ENCODE peak calls at places on chromosomes 1 and 21, in eight cellular contexts. S, Y, T, A, B, Q, G and Z are unnamed samples.

GRCh38 chr1:210505601-210506564 is 177.2 kb downstream of the HHAT start:
- DNase-seq in S (no peak), G (no peak), Q (no peak), A (no peak), B (no peak), Y (no peak), T (no peak), Z (no peak)

GRCh38 chr21:34533938-34534337 is 21.9 kb upstream of the KCNE1 start:
- DNase-seq in A (no peak), T (no peak), B (no peak), S (no peak), Y (no peak), G (no peak), Q (no peak), Z (no peak)

GRCh38 chr1:173249349-173249748 is 42.2 kb upstream of the TNFSF4 start:
- DNase-seq in Q (no peak), S (no peak), T (no peak), Y (no peak), B (no peak), A (peak), G (no peak), Z (no peak)

GRCh38 chr1:167578935-167579521 is 25.5 kb upstream of the CREG1 start:
- DNase-seq in Y (no peak), S (no peak), Q (no peak), A (no peak), T (no peak), B (no peak), G (no peak), Z (no peak)

GRCh38 chr1:229922249-229922648 is 144.8 kb upstream of the GALNT2 start:
- DNase-seq in Y (no peak), A (no peak), G (no peak), B (no peak), S (no peak), Q (no peak), T (no peak), Z (no peak)

GRCh38 chr1:20219991-20220390 is 33.7 kb upstream of the PLA2G2C start:
- DNase-seq in A (no peak), G (no peak), S (no peak), T (peak), Y (no peak), B (no peak), Q (no peak), Z (no peak)

GRCh38 chr1:106224426-106224825 is 832.0 kb upstream of the PRMT6 start:
- DNase-seq in S (no peak), Y (no peak), T (no peak), G (no peak), A (peak), B (no peak), Q (no peak), Z (no peak)

GRCh38 chr1:245173446-245174178 is 18.8 kb downstream of the KIF26B start:
- DNase-seq in T (no peak), A (no peak), G (no peak), Q (no peak), B (no peak), Y (peak), S (no peak), Z (no peak)

GRCh38 chr1:169330927-169331326 is 36.7 kb downstream of the NME7 start:
- DNase-seq in T (no peak), S (no peak), Y (no peak), B (no peak), A (no peak), G (no peak), Q (no peak), Z (no peak)

GRCh38 chr1:22673486-22674409 is 20.7 kb downstream of the C1QB start:
- DNase-seq in S (peak), G (peak), A (peak), Y (peak), B (no peak), Q (peak), T (peak), Z (no peak)

GRCh38 chr1:111505641-111506119 is 2.2 kb upstream of the ADORA3 start:
- DNase-seq in T (no peak), Y (peak), Q (no peak), G (no peak), A (no peak), S (no peak), B (no peak), Z (no peak)

GRCh38 chr1:94922756-94923465 is 4.0 kb downstream of the CNN3 start:
- DNase-seq in B (no peak), G (peak), S (no peak), Q (no peak), Y (no peak), A (peak), T (no peak), Z (no peak)

GRCh38 chr1:219670426-219671149 is 57.7 kb upstream of the ZC3H11B start:
- DNase-seq in T (no peak), S (no peak), G (no peak), A (no peak), Y (no peak), B (no peak), Q (no peak), Z (no peak)

GRCh38 chr1:116465845-116466685 is 93.0 kb downstream of the ATP1A1 start:
- DNase-seq in G (no peak), A (no peak), B (no peak), Y (no peak), S (no peak), T (no peak), Q (no peak), Z (no peak)

GRCh38 chr1:99481391-99481996 is 164.4 kb upstream of the PALMD start:
- DNase-seq in B (peak), Y (peak), T (peak), Q (peak), S (peak), G (peak), A (peak), Z (peak)